ENCODE peak calls at places on chromosomes 6 and 20, in six cellular contexts. One of them, this sample, is unnamed.

GRCh38 chr6:141552463-141552862 is 580.3 kb upstream of the GJE1 start:
- DNase-seq in fibroblast of lung: peak
- DNase-seq in neural crest cell: no peak
- DNase-seq in CD8-positive, alpha-beta T cell: no peak
- DNase-seq in IMR-90: peak
- DNase-seq in GM12865: peak
- DNase-seq in this sample: no peak

GRCh38 chr20:11676618-11677289 is 240.9 kb upstream of the BTBD3 start:
- DNase-seq in fibroblast of lung: peak
- DNase-seq in neural crest cell: peak
- DNase-seq in CD8-positive, alpha-beta T cell: no peak
- DNase-seq in IMR-90: peak
- DNase-seq in GM12865: peak
- DNase-seq in this sample: no peak

GRCh38 chr6:121305957-121306607 is 28.2 kb downstream of the TBC1D32 start:
- DNase-seq in fibroblast of lung: peak
- DNase-seq in neural crest cell: no peak
- DNase-seq in CD8-positive, alpha-beta T cell: no peak
- DNase-seq in IMR-90: peak
- DNase-seq in GM12865: peak
- DNase-seq in this sample: no peak

GRCh38 chr6:105753184-105754097 is 332.7 kb upstream of the PRDM1 start:
- DNase-seq in fibroblast of lung: peak
- DNase-seq in neural crest cell: no peak
- DNase-seq in CD8-positive, alpha-beta T cell: no peak
- DNase-seq in IMR-90: peak
- DNase-seq in GM12865: no peak
- DNase-seq in this sample: no peak

GRCh38 chr20:57577679-57578475 is 17.0 kb downstream of the PCK1 start:
- DNase-seq in fibroblast of lung: no peak
- DNase-seq in neural crest cell: no peak
- DNase-seq in CD8-positive, alpha-beta T cell: no peak
- DNase-seq in IMR-90: no peak
- DNase-seq in GM12865: no peak
- DNase-seq in this sample: no peak

GRCh38 chr6:127576874-127577273 is at the start of gene C6orf58:
- DNase-seq in fibroblast of lung: no peak
- DNase-seq in neural crest cell: no peak
- DNase-seq in CD8-positive, alpha-beta T cell: no peak
- DNase-seq in IMR-90: no peak
- DNase-seq in GM12865: no peak
- DNase-seq in this sample: no peak

GRCh38 chr20:61331542-61331941 is 79.5 kb downstream of the CDH4 start:
- DNase-seq in fibroblast of lung: no peak
- DNase-seq in neural crest cell: no peak
- DNase-seq in CD8-positive, alpha-beta T cell: no peak
- DNase-seq in IMR-90: no peak
- DNase-seq in GM12865: peak
- DNase-seq in this sample: no peak

GRCh38 chr20:43762911-43763310 is 36.1 kb upstream of the GTSF1L start:
- DNase-seq in fibroblast of lung: no peak
- DNase-seq in neural crest cell: no peak
- DNase-seq in CD8-positive, alpha-beta T cell: no peak
- DNase-seq in IMR-90: no peak
- DNase-seq in GM12865: no peak
- DNase-seq in this sample: no peak

GRCh38 chr6:168908887-168909286 is 344.8 kb downstream of the THBS2 start:
- DNase-seq in fibroblast of lung: peak
- DNase-seq in neural crest cell: no peak
- DNase-seq in CD8-positive, alpha-beta T cell: no peak
- DNase-seq in IMR-90: peak
- DNase-seq in GM12865: no peak
- DNase-seq in this sample: no peak

GRCh38 chr20:2626853-2627541 is 25.4 kb upstream of the NOP56 start:
- DNase-seq in fibroblast of lung: peak
- DNase-seq in neural crest cell: no peak
- DNase-seq in CD8-positive, alpha-beta T cell: no peak
- DNase-seq in IMR-90: peak
- DNase-seq in GM12865: no peak
- DNase-seq in this sample: no peak

GRCh38 chr20:64038579-64039292 is 2.8 kb downstream of the C20orf204 start:
- DNase-seq in fibroblast of lung: peak
- DNase-seq in neural crest cell: peak
- DNase-seq in CD8-positive, alpha-beta T cell: peak
- DNase-seq in IMR-90: peak
- DNase-seq in GM12865: peak
- DNase-seq in this sample: no peak

GRCh38 chr20:35674921-35675320 is 10.2 kb upstream of the CPNE1 start:
- DNase-seq in fibroblast of lung: no peak
- DNase-seq in neural crest cell: no peak
- DNase-seq in CD8-positive, alpha-beta T cell: no peak
- DNase-seq in IMR-90: no peak
- DNase-seq in GM12865: no peak
- DNase-seq in this sample: peak

GRCh38 chr6:42387336-42387735 is 64.4 kb downstream of the TRERF1 start:
- DNase-seq in fibroblast of lung: peak
- DNase-seq in neural crest cell: no peak
- DNase-seq in CD8-positive, alpha-beta T cell: no peak
- DNase-seq in IMR-90: no peak
- DNase-seq in GM12865: no peak
- DNase-seq in this sample: no peak

GRCh38 chr6:137237413-137238170 is 18.4 kb upstream of the IFNGR1 start:
- DNase-seq in fibroblast of lung: peak
- DNase-seq in neural crest cell: no peak
- DNase-seq in CD8-positive, alpha-beta T cell: no peak
- DNase-seq in IMR-90: peak
- DNase-seq in GM12865: no peak
- DNase-seq in this sample: no peak

GRCh38 chr6:15437090-15437489 is 191.2 kb downstream of the JARID2 start:
- DNase-seq in fibroblast of lung: no peak
- DNase-seq in neural crest cell: no peak
- DNase-seq in CD8-positive, alpha-beta T cell: no peak
- DNase-seq in IMR-90: no peak
- DNase-seq in GM12865: no peak
- DNase-seq in this sample: no peak

GRCh38 chr20:62602550-62602949 is 39.8 kb upstream of the SLCO4A1 start:
- DNase-seq in fibroblast of lung: no peak
- DNase-seq in neural crest cell: no peak
- DNase-seq in CD8-positive, alpha-beta T cell: no peak
- DNase-seq in IMR-90: no peak
- DNase-seq in GM12865: no peak
- DNase-seq in this sample: no peak

DNA sequence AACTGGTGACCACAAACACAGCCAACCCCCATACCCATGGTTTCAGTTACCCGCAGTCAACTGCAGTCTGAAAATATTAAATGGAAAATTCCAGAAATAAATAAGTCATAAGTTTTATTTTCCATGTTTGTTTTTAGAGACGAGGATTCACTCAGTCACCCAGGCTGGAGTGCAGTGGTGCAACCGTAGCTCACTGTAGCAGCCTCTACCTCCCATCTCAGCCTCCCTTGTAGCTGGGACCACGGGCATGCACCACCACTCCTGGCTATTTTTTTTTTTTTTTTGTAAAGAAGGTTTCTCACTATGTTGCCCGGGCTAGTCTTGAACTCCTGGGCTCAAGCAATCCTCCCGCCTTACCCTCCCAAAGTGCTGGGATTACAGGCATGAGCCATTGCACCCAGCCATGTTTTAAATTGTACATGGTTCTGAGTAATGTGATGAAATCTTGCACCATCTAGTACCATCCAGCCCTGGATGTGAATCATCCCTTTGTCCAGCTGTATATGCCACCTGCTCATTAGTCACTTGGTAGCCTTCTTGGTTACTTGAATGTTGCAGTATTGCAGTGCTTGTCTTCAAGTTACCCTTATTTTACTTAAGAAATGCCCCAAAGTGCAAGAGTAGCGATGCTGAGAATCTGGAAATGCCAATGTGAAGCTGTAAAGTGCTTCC is 14.5 kb downstream of the CSNK2A1 start:
- DNase-seq in fibroblast of lung: peak
- DNase-seq in neural crest cell: no peak
- DNase-seq in CD8-positive, alpha-beta T cell: no peak
- DNase-seq in IMR-90: peak
- DNase-seq in GM12865: no peak
- DNase-seq in this sample: no peak
- TF ChIP-seq CTCF in fibroblast of lung: no peak
- TF ChIP-seq CTCF in neural crest cell: no peak
- TF ChIP-seq CTCF in CD8-positive, alpha-beta T cell: no peak
- TF ChIP-seq CTCF in IMR-90: no peak
- TF ChIP-seq CTCF in GM12865: no peak
- TF ChIP-seq CTCF in this sample: no peak

DNA sequence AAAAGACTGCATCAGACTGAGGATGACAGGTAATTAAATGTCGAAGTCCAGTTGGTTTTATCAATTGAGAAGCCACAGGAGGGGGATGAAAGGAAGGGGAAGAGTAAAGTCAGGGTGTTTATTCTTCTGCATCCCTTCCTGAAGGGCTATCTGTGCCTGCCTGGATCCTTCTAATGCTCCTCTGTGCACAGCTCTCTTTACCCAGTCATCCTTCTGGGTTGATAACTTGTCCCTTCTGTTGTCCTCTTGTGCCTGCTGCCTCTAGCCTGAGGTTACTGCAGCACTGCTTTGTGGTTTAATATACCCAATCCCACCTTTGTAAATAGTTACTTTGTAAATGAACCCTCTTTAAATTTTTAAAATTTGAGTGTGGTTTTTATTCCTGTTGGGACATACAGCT is 1127.3 kb downstream of the EPHA7 start:
- DNase-seq in fibroblast of lung: no peak
- DNase-seq in neural crest cell: no peak
- DNase-seq in CD8-positive, alpha-beta T cell: no peak
- DNase-seq in IMR-90: no peak
- DNase-seq in GM12865: no peak
- DNase-seq in this sample: no peak
- TF ChIP-seq CTCF in fibroblast of lung: no peak
- TF ChIP-seq CTCF in neural crest cell: no peak
- TF ChIP-seq CTCF in CD8-positive, alpha-beta T cell: no peak
- TF ChIP-seq CTCF in IMR-90: no peak
- TF ChIP-seq CTCF in GM12865: no peak
- TF ChIP-seq CTCF in this sample: no peak

GRCh38 chr20:50543326-50543725 is 33.1 kb downstream of the PTPN1 start:
- DNase-seq in fibroblast of lung: no peak
- DNase-seq in neural crest cell: no peak
- DNase-seq in CD8-positive, alpha-beta T cell: no peak
- DNase-seq in IMR-90: no peak
- DNase-seq in GM12865: peak
- DNase-seq in this sample: no peak

GRCh38 chr20:50537546-50538201 is 27.5 kb downstream of the PTPN1 start:
- DNase-seq in fibroblast of lung: no peak
- DNase-seq in neural crest cell: no peak
- DNase-seq in CD8-positive, alpha-beta T cell: no peak
- DNase-seq in IMR-90: no peak
- DNase-seq in GM12865: no peak
- DNase-seq in this sample: no peak

GRCh38 chr20:50538276-50538675 is 28.1 kb downstream of the PTPN1 start:
- DNase-seq in fibroblast of lung: no peak
- DNase-seq in neural crest cell: no peak
- DNase-seq in CD8-positive, alpha-beta T cell: no peak
- DNase-seq in IMR-90: no peak
- DNase-seq in GM12865: no peak
- DNase-seq in this sample: no peak

GRCh38 chr20:50541606-50542041 is 31.4 kb downstream of the PTPN1 start:
- DNase-seq in fibroblast of lung: no peak
- DNase-seq in neural crest cell: no peak
- DNase-seq in CD8-positive, alpha-beta T cell: no peak
- DNase-seq in IMR-90: no peak
- DNase-seq in GM12865: peak
- DNase-seq in this sample: no peak

DNA sequence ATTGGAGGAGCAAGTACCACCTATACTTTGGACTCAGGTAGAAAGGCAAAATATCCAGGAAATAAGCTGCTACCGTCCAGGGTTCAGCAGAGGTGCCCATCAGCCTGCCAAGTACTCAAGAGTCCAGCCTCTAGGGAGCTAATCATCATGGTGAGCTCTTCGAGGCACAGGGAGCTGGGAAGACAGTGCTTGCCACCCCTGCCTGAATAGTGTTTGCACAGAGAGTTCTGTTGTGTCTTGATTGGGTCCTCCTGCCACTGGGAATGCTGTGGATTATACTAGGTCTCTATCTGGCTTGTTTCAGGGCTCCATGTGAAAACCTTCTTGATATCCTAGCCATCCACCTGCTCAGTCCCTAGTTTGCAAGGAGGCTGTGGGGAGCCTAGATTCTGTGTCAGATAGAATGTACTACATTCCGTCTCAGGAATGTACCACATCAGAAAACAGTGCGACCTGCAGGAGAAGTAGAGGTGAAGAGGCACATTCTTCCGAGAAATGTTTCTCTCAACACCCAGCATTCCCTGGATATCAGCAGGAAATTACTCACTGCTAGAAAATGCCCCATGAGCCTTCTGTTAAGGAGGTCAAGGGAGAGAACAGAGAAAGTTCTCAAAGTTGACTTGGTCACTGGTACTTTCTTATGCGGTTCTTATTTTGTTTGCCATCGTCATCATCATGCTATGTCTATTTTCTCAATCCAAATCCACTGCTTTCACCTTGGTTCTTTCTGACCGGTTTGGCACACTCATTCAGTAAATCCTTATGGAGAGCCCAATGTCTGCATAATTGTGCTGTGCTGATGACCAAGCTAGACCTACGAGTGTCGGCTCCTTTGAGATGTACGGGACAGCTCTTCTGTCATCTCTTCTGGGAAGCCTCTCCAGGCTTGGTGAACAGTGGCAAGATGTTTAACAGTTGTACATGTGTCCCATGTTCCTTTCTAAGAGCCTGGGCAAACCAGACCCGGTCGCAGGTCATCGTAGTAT is 30.7 kb downstream of the PTPN1 start:
- DNase-seq in fibroblast of lung: peak
- DNase-seq in neural crest cell: no peak
- DNase-seq in CD8-positive, alpha-beta T cell: no peak
- DNase-seq in IMR-90: peak
- DNase-seq in GM12865: no peak
- DNase-seq in this sample: no peak
- TF ChIP-seq CTCF in fibroblast of lung: no peak
- TF ChIP-seq CTCF in neural crest cell: no peak
- TF ChIP-seq CTCF in CD8-positive, alpha-beta T cell: no peak
- TF ChIP-seq CTCF in IMR-90: peak
- TF ChIP-seq CTCF in GM12865: no peak
- TF ChIP-seq CTCF in this sample: no peak

GRCh38 chr20:362271-363254 is 15.7 kb downstream of the NRSN2 start:
- DNase-seq in fibroblast of lung: peak
- DNase-seq in neural crest cell: no peak
- DNase-seq in CD8-positive, alpha-beta T cell: no peak
- DNase-seq in IMR-90: peak
- DNase-seq in GM12865: peak
- DNase-seq in this sample: no peak
- TF ChIP-seq CTCF in fibroblast of lung: peak
- TF ChIP-seq CTCF in neural crest cell: no peak
- TF ChIP-seq CTCF in CD8-positive, alpha-beta T cell: no peak
- TF ChIP-seq CTCF in IMR-90: peak
- TF ChIP-seq CTCF in GM12865: peak
- TF ChIP-seq CTCF in this sample: no peak

DNA sequence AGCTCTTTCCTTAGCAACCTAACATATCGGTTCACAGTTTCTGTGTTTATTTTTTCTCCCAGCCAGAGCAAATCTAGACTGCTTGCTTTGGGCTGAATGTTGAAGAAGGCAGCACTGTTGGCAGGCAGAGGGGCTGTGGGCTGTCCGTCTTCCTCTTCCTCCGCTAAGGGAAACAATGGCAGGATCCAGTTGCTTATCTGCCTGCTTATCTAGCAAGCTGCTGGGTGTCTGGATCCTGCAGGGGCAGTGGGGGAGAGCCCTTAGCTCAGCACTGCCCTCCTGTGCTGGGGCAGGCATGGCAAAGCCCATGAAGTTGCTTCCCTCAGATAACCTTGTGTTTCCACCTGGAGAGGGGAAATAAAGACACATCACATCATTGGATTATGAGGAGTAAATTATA is 92.7 kb upstream of the CD93 start:
- DNase-seq in fibroblast of lung: no peak
- DNase-seq in neural crest cell: no peak
- DNase-seq in CD8-positive, alpha-beta T cell: no peak
- DNase-seq in IMR-90: no peak
- DNase-seq in GM12865: no peak
- DNase-seq in this sample: no peak
- TF ChIP-seq CTCF in fibroblast of lung: no peak
- TF ChIP-seq CTCF in neural crest cell: no peak
- TF ChIP-seq CTCF in CD8-positive, alpha-beta T cell: no peak
- TF ChIP-seq CTCF in IMR-90: peak
- TF ChIP-seq CTCF in GM12865: no peak
- TF ChIP-seq CTCF in this sample: no peak

This sample was measured in type B pancreatic cell.